ENCODE peak calls at places on chromosomes 12 and 14, in six cellular contexts. One of them, this sample, is unnamed.

GRCh38 chr14:77241955-77242354 is 29.1 kb downstream of the NGB start:
- DNase-seq in H9: no peak
- DNase-seq in hypothalamus: no peak
- DNase-seq in small intestine: no peak
- DNase-seq in T1000: no peak
- DNase-seq in CD8-positive, alpha-beta memory T cell: no peak
- DNase-seq in this sample: no peak

GRCh38 chr12:51792417-51792816 is 56.1 kb downstream of the FIGNL2 start:
- DNase-seq in CD8-positive, alpha-beta memory T cell: no peak
- DNase-seq in small intestine: no peak
- DNase-seq in H9: no peak
- DNase-seq in hypothalamus: no peak
- DNase-seq in T1000: no peak
- DNase-seq in this sample: no peak

GRCh38 chr14:56145965-56146364 is 27.8 kb downstream of the PELI2 start:
- DNase-seq in CD8-positive, alpha-beta memory T cell: no peak
- DNase-seq in hypothalamus: no peak
- DNase-seq in small intestine: no peak
- DNase-seq in T1000: no peak
- DNase-seq in H9: no peak
- DNase-seq in this sample: no peak

GRCh38 chr14:79016828-79017505 is 846.8 kb downstream of the NRXN3 start:
- DNase-seq in hypothalamus: no peak
- DNase-seq in H9: no peak
- DNase-seq in CD8-positive, alpha-beta memory T cell: no peak
- DNase-seq in T1000: peak
- DNase-seq in small intestine: no peak
- DNase-seq in this sample: no peak

GRCh38 chr12:116406529-116406928 is 129.0 kb upstream of the MED13L start:
- DNase-seq in CD8-positive, alpha-beta memory T cell: no peak
- DNase-seq in T1000: peak
- DNase-seq in H9: peak
- DNase-seq in hypothalamus: no peak
- DNase-seq in small intestine: peak
- DNase-seq in this sample: peak

GRCh38 chr14:23539209-23539866 is 12.2 kb downstream of the ZFHX2 start:
- DNase-seq in CD8-positive, alpha-beta memory T cell: no peak
- DNase-seq in hypothalamus: peak
- DNase-seq in H9: peak
- DNase-seq in T1000: no peak
- DNase-seq in small intestine: peak
- DNase-seq in this sample: no peak

GRCh38 chr12:112381421-112381897 is 772 bp downstream of the HECTD4 start:
- DNase-seq in T1000: no peak
- DNase-seq in CD8-positive, alpha-beta memory T cell: peak
- DNase-seq in hypothalamus: no peak
- DNase-seq in H9: peak
- DNase-seq in small intestine: peak
- DNase-seq in this sample: no peak

GRCh38 chr14:103033744-103034143 is 23.6 kb downstream of the CDC42BPB start:
- DNase-seq in small intestine: peak
- DNase-seq in H9: no peak
- DNase-seq in hypothalamus: no peak
- DNase-seq in CD8-positive, alpha-beta memory T cell: no peak
- DNase-seq in T1000: no peak
- DNase-seq in this sample: no peak

GRCh38 chr12:22018860-22019259 is 27.2 kb upstream of the CMAS start:
- DNase-seq in small intestine: peak
- DNase-seq in H9: no peak
- DNase-seq in CD8-positive, alpha-beta memory T cell: no peak
- DNase-seq in T1000: no peak
- DNase-seq in hypothalamus: no peak
- DNase-seq in this sample: no peak

GRCh38 chr12:131094831-131095805 is 141.4 kb downstream of the ADGRD1 start:
- DNase-seq in T1000: no peak
- DNase-seq in CD8-positive, alpha-beta memory T cell: no peak
- DNase-seq in H9: peak
- DNase-seq in hypothalamus: no peak
- DNase-seq in small intestine: no peak
- DNase-seq in this sample: no peak

GRCh38 chr12:121715862-121716435 is 3.4 kb downstream of the TMEM120B start:
- DNase-seq in hypothalamus: no peak
- DNase-seq in T1000: no peak
- DNase-seq in small intestine: no peak
- DNase-seq in H9: no peak
- DNase-seq in CD8-positive, alpha-beta memory T cell: no peak
- DNase-seq in this sample: no peak

GRCh38 chr14:85934886-85935254 is 404.9 kb downstream of the FLRT2 start:
- DNase-seq in T1000: no peak
- DNase-seq in small intestine: peak
- DNase-seq in hypothalamus: no peak
- DNase-seq in H9: no peak
- DNase-seq in CD8-positive, alpha-beta memory T cell: no peak
- DNase-seq in this sample: no peak